ENCODE peak calls at places on chromosomes 5 and 9, in ten cellular contexts. N, J, I, M, R, Y, F, D, C and W are unnamed samples.

GRCh38 chr9:107980984-107981383 is 491.4 kb upstream of the KLF4 start:
- DNase-seq in I (no peak), C (no peak), R (no peak), F (no peak), N (no peak), D (no peak), Y (no peak), J (no peak), M (no peak), W (no peak)

GRCh38 chr9:122394265-122395242 is 23.7 kb downstream of the PTGS1 start:
- DNase-seq in C (no peak), R (no peak), D (peak), Y (no peak), F (no peak), N (peak), I (peak), J (peak), M (peak), W (peak)

GRCh38 chr9:15104826-15105420 is 194.7 kb upstream of the FREM1 start:
- DNase-seq in F (no peak), R (no peak), M (peak), D (peak), C (no peak), N (peak), J (peak), I (peak), Y (peak), W (peak)

GRCh38 chr9:114619205-114619758 is 8.2 kb downstream of the TMEM268 start:
- DNase-seq in Y (no peak), N (no peak), D (no peak), I (no peak), J (no peak), F (no peak), M (no peak), C (peak), R (peak), W (peak)

GRCh38 chr5:41371741-41372140 is 138.7 kb downstream of the PLCXD3 start:
- DNase-seq in F (no peak), Y (no peak), N (peak), I (no peak), R (no peak), C (no peak), M (no peak), J (peak), D (peak), W (peak)

GRCh38 chr9:127654619-127655018 is 42.5 kb downstream of the STXBP1 start:
- DNase-seq in C (no peak), D (peak), N (no peak), I (no peak), R (no peak), M (no peak), Y (no peak), J (no peak), F (no peak), W (no peak)

GRCh38 chr5:3284506-3284905 is 311.1 kb upstream of the IRX1 start:
- DNase-seq in F (no peak), J (no peak), D (no peak), I (no peak), M (no peak), Y (no peak), C (no peak), N (no peak), R (no peak), W (no peak)

GRCh38 chr9:34993502-34994428 is 4.2 kb downstream of the DNAJB5 start:
- DNase-seq in D (peak), I (peak), R (peak), F (peak), Y (peak), M (no peak), J (peak), N (peak), C (peak), W (peak)

GRCh38 chr5:151085517-151086031 is 4.7 kb upstream of the TNIP1 start:
- DNase-seq in F (no peak), R (peak), J (peak), I (peak), N (peak), Y (peak), M (no peak), C (peak), D (peak), W (peak)

GRCh38 chr9:94909965-94910730 is 183.6 kb downstream of the AOPEP start:
- DNase-seq in F (no peak), Y (no peak), I (no peak), N (no peak), J (no peak), C (no peak), M (no peak), D (no peak), R (no peak), W (no peak)

GRCh38 chr9:16213781-16214515 is 656.5 kb downstream of the BNC2 start:
- DNase-seq in R (peak), N (peak), Y (no peak), M (peak), F (no peak), J (peak), I (peak), D (peak), C (no peak), W (peak)

GRCh38 chr9:90895786-90896185 is 94.2 kb downstream of the SYK start:
- DNase-seq in R (no peak), M (no peak), Y (no peak), I (no peak), J (no peak), F (no peak), N (no peak), D (no peak), C (no peak), W (no peak)

GRCh38 chr5:145375521-145375920 is 459.6 kb downstream of the PRELID2 start:
- DNase-seq in F (no peak), R (no peak), I (no peak), D (no peak), J (no peak), C (no peak), M (no peak), N (peak), Y (no peak), W (peak)

GRCh38 chr9:37037137-37037743 is 3.2 kb upstream of the PAX5 start:
- DNase-seq in J (no peak), R (no peak), M (no peak), D (no peak), N (no peak), C (no peak), Y (no peak), F (no peak), I (peak), W (no peak)

GRCh38 chr9:129964901-129965734 is 77.9 kb downstream of the FNBP1 start:
- DNase-seq in R (no peak), M (peak), I (no peak), J (peak), D (peak), N (peak), F (no peak), C (peak), Y (no peak), W (peak)

GRCh38 chr5:59317023-59317771 is 576.3 kb downstream of the PDE4D start:
- DNase-seq in D (peak), M (no peak), N (peak), J (peak), C (no peak), I (peak), Y (peak), F (no peak), R (no peak), W (peak)

GRCh38 chr5:74402553-74402952 is 238.0 kb downstream of the ENC1 start:
- DNase-seq in M (no peak), N (peak), D (no peak), F (no peak), J (no peak), R (no peak), Y (no peak), I (no peak), C (peak), W (no peak)

GRCh38 chr5:169289520-169289919 is 11.4 kb downstream of the SLIT3 start:
- DNase-seq in I (no peak), N (no peak), R (no peak), M (no peak), F (no peak), D (no peak), C (no peak), Y (peak), J (no peak), W (no peak)
- TF ChIP-seq CTCF in I (no peak), N (no peak), R (no peak), M (peak), F (no peak), D (no peak), C (no peak), Y (peak), J (no peak), W (no peak)

GRCh38 chr5:137731201-137731600 is 4.7 kb downstream of the KLHL3 start:
- DNase-seq in Y (no peak), J (no peak), I (no peak), C (no peak), F (no peak), D (no peak), N (peak), M (no peak), R (no peak), W (peak)

GRCh38 chr5:137735531-137736284 is at the start of gene KLHL3:
- DNase-seq in R (peak), M (peak), J (peak), I (peak), Y (peak), N (peak), D (peak), C (peak), F (no peak), W (peak)

GRCh38 chr5:137734962-137735530 is 843 bp downstream of the KLHL3 start:
- DNase-seq in D (peak), M (peak), R (peak), C (peak), Y (peak), I (peak), J (peak), F (no peak), N (peak), W (peak)

GRCh38 chr5:137733011-137733410 is 2.9 kb downstream of the KLHL3 start:
- DNase-seq in D (no peak), N (peak), F (no peak), I (no peak), C (no peak), J (no peak), M (no peak), R (no peak), Y (no peak), W (peak)

DNA sequence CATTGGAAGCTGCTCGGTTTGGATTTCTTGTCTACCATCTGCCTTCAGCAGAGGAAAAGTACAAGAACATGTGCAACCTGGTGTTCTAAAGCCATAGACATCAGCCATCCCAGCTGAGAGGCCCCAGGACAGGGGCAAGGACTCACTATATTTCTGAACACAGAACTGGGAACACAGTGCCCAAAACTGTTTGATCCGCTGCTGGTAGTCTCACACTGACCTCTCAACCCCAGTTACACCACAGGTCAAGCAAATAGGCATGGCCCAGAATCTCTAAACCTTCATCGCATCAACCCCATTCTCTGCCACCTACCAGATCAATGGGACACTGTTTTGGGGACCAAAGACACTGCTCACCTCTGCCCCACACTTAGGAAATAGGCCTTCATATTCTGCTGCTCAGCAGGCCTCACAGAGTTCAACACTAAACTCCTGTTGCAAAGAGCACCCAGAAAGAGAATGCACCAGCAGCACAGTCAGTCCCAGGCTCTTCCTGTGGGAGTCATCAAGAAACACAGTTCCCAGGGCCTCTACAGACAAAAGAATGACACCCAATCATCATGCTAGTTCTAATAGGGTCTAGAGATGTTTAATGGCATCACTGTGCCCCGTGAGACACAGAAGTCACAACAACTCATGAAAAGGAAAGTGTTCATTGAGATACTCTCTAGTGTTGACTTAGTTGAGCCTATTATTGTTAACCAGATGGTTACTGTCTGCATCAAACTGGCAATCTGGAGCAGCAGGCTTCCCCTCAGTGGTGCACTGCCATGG is 1.8 kb downstream of the KLHL3 start:
- DNase-seq in F (no peak), J (no peak), I (no peak), N (peak), C (no peak), Y (no peak), D (peak), M (peak), R (no peak), W (peak)
- H3K4me3 ChIP-seq in F (peak), J (no peak), I (no peak), N (no peak), C (peak), Y (peak), D (peak), M (peak), R (peak), W (no peak)

DNA sequence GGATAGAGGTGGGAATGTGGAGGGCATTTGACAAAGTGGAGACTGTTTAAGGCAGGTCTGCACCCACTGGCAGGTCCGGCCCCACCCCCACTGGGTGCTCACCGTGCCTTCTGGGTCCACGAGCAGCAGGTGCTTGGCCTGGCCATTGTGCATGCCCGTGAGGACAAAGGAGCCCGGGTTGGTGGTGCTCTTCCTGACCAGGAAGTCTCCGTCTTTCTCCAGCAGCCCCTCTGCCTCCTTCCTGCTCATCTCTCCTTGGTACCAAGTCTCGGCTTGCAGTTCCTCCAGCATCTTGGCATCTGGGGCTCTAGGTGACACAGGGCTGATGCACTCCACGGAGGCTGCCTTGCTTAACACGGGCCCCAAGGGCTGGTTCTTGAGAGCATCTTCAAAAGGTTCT is 46.6 kb downstream of the S1PR3 start:
- DNase-seq in M (no peak), C (no peak), D (no peak), N (no peak), J (no peak), R (no peak), Y (no peak), I (no peak), F (no peak), W (no peak)
- TF ChIP-seq CTCF in M (no peak), C (no peak), D (no peak), N (no peak), J (no peak), R (no peak), Y (no peak), I (no peak), F (no peak), W (no peak)

DNA sequence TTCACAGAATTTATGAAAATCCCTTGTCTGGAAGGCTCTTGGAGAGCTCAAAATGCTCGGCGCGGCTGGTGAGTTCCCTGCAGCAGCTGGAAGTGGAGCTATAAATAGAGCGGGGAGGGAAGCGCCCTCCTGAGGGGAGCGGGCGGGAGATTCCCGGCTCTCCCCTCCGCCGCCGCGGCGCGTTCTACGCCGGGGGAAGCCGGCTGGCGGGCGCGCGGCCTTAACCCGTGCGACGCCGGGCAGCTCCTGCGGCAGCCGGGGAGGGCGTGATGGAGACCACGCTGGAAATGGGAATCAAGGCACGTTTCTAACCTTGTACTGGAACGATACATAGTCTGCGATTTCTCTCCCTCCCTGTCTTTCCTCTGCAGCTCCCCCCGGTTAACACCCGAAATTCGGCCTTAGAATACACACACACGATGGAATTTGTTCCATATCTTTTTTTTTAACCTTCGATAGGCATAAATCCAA is 306.5 kb upstream of the KCNN2 start:
- DNase-seq in J (no peak), R (peak), D (peak), M (peak), N (peak), Y (peak), C (peak), F (peak), I (peak), W (peak)
- H3K4me3 ChIP-seq in J (no peak), R (peak), D (peak), M (peak), N (no peak), Y (peak), C (peak), F (peak), I (peak), W (no peak)